ENCODE peak calls at places on chromosomes 5 and 9, in seven cellular contexts. I is endothelial cell, G is mesothelial cell of epicardium, L is gastrocnemius medialis, O is hepatocyte, K is HFF-Myc, E is H9. F is an unnamed sample.

GRCh38 chr5:14097998-14098471 is 45.1 kb upstream of the TRIO start:
- DNase-seq in G (no peak), I (no peak), L (no peak), E (no peak), K (no peak), O (no peak), F (no peak)

GRCh38 chr5:68538886-68539420 is 323.4 kb downstream of the PIK3R1 start:
- DNase-seq in O (no peak), K (no peak), G (no peak), E (no peak), L (no peak), I (no peak), F (no peak)

GRCh38 chr9:126304946-126305370 is 21.7 kb upstream of the MVB12B start:
- DNase-seq in G (no peak), K (no peak), L (no peak), E (no peak), O (no peak), I (no peak), F (no peak)

GRCh38 chr9:92138157-92138959 is 23.1 kb upstream of the SPTLC1 start:
- DNase-seq in E (peak), K (no peak), O (peak), L (no peak), G (peak), I (peak), F (peak)

GRCh38 chr9:121734465-121734864 is 83.0 kb downstream of the DAB2IP start:
- DNase-seq in K (no peak), E (no peak), G (no peak), I (no peak), O (no peak), L (no peak), F (no peak)

GRCh38 chr5:107367480-107367879 is 303.3 kb downstream of the EFNA5 start:
- DNase-seq in L (no peak), K (no peak), E (no peak), I (no peak), O (no peak), G (no peak), F (no peak)

GRCh38 chr5:138466058-138466899 is 1.0 kb downstream of the EGR1 start:
- DNase-seq in I (no peak), E (no peak), L (no peak), G (no peak), O (peak), K (no peak), F (no peak)

GRCh38 chr5:14186132-14186830 is 43.1 kb downstream of the TRIO start:
- DNase-seq in K (no peak), I (no peak), E (no peak), G (no peak), L (no peak), O (no peak), F (no peak)

GRCh38 chr9:33350310-33350709 is 52.1 kb downstream of the AQP7 start:
- DNase-seq in E (no peak), K (peak), I (no peak), O (peak), L (no peak), G (no peak), F (no peak)

GRCh38 chr9:15522130-15522755 is 11.5 kb upstream of the PSIP1 start:
- DNase-seq in K (no peak), G (no peak), E (no peak), O (no peak), I (no peak), L (no peak), F (no peak)

GRCh38 chr9:7011395-7012067 is 253.8 kb downstream of the KDM4C start:
- DNase-seq in O (no peak), K (no peak), I (peak), E (no peak), G (no peak), L (no peak), F (no peak)

GRCh38 chr5:80343067-80343466 is 23.3 kb downstream of the SPZ1 start:
- DNase-seq in E (no peak), G (no peak), O (no peak), L (no peak), I (no peak), K (no peak), F (no peak)

GRCh38 chr5:159412284-159413046 is 82.2 kb upstream of the IL12B start:
- DNase-seq in L (no peak), O (no peak), K (no peak), E (no peak), G (no peak), I (no peak), F (no peak)

GRCh38 chr9:93650448-93650847 is 74.1 kb downstream of the PHF2 start:
- DNase-seq in O (no peak), G (no peak), I (no peak), K (no peak), L (no peak), E (no peak), F (no peak)

DNA sequence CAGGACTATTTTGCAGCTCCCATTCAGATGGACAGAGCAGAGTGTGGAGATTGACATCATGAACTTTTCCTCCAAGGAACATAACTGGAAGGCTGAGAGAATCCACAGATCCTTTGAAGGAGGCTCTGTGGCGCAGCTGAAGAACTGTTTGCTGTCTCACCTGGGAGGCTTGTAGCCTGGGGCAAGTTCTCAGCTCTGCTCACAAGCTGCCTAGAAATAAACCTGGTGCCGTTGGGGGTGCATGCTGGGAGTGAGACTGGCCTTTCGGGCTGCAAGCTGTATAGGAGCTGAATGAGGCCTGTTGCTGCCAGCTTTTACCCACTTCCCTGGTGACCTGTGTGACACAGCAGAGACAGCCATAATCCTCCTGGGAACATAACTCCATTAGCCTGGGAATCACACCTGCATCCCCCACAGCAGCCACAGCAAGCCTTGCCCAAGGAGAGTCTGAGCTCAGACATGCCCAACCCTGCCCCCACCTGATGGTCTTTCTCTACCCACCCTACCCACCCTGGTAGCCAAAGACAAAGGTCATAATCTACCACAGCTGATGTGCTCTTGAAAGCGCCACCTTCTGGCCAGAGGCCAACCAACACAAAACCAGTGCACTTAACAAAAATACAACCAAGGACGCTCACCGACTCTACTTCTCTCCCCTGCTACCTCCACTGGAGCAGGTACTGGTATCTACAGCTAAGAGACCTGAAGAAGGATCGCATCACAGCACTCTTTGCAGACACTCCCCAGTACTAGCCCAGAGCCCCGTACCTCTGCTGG is 205.1 kb upstream of the MRPS30 start:
- DNase-seq in L (no peak), E (peak), K (no peak), O (no peak), I (peak), G (no peak), F (no peak)
- TF ChIP-seq CTCF in L (no peak), E (peak), K (no peak), O (no peak), I (no peak), G (no peak), F (no peak)

DNA sequence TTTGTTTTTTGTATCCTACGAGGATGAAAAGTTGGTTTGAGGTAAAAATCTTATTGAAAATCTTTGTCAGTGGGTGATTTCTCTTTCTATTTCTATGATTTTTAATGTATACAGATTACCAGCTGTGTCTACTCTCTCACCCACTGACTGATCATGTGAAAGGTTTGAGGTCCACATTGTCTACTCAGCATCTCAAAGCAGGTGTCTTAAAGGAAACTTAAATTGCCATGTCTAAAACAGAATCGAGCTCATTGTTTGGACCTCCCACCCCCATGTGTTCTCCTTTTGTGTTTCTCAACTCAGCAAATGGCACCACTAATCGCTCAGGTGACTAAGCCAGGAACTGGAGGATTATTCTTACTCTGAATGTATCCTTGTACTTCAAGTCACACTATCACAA is 121.5 kb downstream of the YTHDC2 start:
- DNase-seq in O (no peak), G (no peak), E (no peak), I (no peak), K (no peak), L (no peak), F (no peak)
- TF ChIP-seq CTCF in O (no peak), G (no peak), E (no peak), I (no peak), K (no peak), L (no peak), F (no peak)

GRCh38 chr9:38334234-38334633 is 58.3 kb upstream of the ALDH1B1 start:
- DNase-seq in O (no peak), G (no peak), K (no peak), I (no peak), E (no peak), L (no peak), F (no peak)
- TF ChIP-seq CTCF in O (no peak), G (no peak), K (peak), I (peak), E (peak), L (no peak), F (peak)

DNA sequence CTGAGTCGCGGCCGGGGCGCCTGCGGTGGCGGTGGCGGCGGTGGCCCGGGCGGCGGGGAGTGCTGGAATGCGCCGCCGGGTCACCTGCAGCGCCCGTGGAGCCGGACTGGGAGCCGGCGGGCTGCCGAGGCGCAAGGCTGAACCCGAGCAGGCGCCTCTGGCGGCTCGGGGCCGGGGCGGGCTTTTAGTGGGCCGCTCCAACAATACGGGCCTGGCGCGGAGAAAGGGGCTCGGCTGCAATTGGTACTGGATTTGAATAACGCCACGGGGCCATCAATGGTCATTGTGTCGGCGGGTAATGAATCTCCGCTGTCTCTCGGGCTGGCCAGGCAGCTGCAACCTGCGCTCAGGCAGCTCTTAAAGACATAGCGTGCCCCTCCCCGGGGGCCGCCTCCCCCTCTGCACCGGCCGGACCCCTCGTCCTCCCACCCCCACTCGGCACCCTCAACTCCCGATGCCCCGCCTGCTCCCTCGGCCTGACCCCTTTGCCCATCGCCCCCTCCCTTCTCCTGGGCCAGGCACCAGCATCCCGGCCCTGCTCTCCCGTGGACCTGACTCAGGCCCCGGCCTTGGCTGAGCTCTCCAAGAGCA is 22.1 kb downstream of the URM1 start:
- DNase-seq in G (peak), K (no peak), I (no peak), O (no peak), L (no peak), E (peak), F (no peak)
- TF ChIP-seq CTCF in G (no peak), K (no peak), I (no peak), O (no peak), L (no peak), E (no peak), F (no peak)

DNA sequence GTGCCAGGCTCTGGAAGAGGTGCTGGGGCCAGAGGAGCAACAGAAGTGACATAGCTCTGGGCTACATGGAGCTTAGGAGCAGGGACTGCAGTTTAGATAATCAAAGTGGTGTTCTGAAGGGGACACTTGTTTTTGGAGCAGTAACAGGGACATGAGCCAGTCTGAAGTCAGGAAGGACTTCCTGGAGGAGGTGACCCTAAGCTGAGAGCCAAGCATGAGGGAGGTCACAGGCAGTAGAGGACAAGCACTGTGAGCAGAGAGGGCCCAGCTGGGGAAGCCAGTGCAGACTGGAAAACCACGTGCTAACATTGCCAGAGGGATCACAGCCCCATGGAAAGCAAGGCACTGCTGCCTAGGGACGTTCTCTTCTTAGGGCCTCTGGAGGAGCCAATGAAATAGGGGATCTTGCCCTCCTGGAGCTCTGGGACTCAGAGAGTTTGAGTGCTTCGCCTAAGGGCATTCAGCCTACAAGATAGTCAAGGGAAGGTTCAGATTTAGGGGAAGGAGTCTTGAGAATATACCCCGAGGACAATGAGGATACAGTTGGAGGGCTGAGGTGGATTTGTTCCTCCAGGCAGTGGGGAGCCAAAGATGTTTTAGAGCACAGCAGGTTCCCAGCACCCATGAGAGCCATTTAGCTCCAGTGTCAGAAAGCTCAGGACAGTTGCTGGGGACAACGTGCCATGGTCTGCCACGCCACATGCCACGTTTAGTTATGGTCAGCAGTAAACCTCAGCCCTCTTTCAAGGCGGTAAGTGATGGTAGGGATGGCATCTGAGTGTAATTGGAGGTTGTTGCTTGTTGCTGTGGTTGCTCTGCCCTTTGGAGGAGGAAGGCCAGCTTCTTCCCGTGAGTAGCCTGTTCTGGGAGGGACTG is 40.5 kb upstream of the SH3PXD2B start:
- DNase-seq in E (peak), K (no peak), O (no peak), L (no peak), G (peak), I (no peak), F (no peak)
- TF ChIP-seq CTCF in E (no peak), K (no peak), O (no peak), L (no peak), G (no peak), I (no peak), F (no peak)

DNA sequence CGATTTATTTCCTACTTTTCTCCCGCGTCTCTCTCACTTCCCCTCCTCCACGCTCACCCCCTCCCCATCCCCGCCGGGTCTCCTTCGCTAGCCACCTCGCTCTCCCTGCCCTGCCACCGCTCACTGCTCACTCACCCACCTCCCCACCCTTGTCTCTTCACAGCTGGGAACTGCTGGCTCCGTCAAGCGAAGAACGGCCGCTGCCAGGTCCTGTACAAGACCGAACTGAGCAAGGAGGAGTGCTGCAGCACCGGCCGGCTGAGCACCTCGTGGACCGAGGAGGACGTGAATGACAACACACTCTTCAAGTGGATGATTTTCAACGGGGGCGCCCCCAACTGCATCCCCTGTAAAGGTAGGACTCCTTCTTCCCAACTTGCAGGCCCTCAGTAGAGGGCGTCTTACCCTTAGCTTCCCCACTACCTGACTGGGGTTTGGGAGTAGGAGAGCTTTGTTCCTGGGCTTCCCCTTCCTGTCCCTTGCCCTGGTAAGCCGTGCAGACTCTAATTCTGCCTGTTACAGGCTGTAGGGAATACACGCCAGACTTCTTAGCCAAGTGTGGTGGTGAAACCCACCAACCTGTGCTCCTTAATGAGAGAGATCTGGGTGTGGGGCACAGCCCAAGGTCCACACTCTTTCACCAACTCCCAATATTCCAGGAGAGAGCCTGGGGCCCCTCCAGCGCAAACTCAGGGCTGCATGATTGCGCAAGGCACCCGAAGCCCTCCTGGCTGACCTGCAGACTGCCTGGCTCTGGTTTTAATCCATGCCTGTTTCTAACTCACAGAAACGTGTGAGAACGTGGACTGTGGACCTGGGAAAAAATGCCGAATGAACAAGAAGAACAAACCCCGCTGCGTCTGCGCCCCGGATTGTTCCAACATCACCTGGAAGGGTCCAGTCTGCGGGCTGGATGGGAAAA is 2.5 kb downstream of the FST start:
- DNase-seq in I (peak), G (peak), E (peak), K (no peak), L (no peak), O (peak), F (no peak)
- TF ChIP-seq CTCF in I (no peak), G (no peak), E (peak), K (peak), L (no peak), O (peak), F (no peak)

DNA sequence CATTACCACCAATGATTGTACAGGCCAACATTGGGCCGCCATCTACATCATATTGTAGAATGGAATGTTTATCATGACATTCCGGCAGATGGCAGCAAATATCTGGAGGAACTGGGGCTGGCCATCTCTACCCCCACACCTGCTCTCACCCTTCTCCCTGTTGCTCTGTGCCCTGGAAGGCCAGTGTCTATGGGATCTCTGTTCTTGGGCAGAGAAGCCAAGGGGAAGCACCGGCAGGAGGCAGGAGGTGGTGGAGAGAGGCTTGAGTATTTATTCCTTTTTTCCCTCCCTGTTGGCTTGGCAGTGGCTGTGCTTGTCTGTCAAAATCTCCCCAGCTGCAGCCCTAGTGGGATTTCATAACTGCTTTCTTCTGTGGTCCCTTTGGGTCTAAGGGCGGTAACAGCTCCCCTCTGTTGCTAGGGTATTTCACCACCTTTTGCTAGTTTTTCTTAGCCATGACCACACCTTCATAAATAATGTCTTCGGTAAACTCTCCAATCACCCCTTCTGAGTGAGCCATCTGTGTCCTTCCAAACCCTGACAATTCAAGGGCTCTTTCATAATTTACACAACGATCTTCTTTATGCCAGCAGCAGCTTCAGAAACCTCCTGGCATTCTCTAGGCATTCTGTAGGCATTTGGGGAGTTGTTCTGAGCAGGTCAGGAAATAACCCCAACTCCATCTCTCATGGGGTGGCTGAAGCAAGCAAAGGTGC is 225.8 kb downstream of the MELK start:
- DNase-seq in G (no peak), L (no peak), O (no peak), K (no peak), I (peak), E (no peak), F (no peak)
- TF ChIP-seq CTCF in G (no peak), L (no peak), O (no peak), K (no peak), I (no peak), E (peak), F (no peak)

F was measured in D721Med.